ENCODE peak calls at places on chromosomes 4 and X, in six cellular contexts. One of them, this sample, is unnamed.

GRCh38 chrX:107672955-107673378 is 44.7 kb downstream of the PRPS1 start:
- DNase-seq in kidney epithelial cell: no peak
- DNase-seq in GM06990: peak; percentile 58
- DNase-seq in CD8-positive, alpha-beta memory T cell: peak; percentile 68
- DNase-seq in HFF-Myc: no peak
- DNase-seq in aorta: peak; percentile 78
- DNase-seq in this sample: peak; percentile 69

GRCh38 chr4:138972956-138973819 is 42.4 kb upstream of the NOCT start:
- DNase-seq in kidney epithelial cell: no peak
- DNase-seq in GM06990: no peak
- DNase-seq in CD8-positive, alpha-beta memory T cell: no peak
- DNase-seq in HFF-Myc: no peak
- DNase-seq in aorta: no peak
- DNase-seq in this sample: no peak

GRCh38 chr4:38071801-38072567 is 111.8 kb downstream of the PTTG2 start:
- DNase-seq in kidney epithelial cell: no peak
- DNase-seq in GM06990: no peak
- DNase-seq in CD8-positive, alpha-beta memory T cell: no peak
- DNase-seq in HFF-Myc: no peak
- DNase-seq in aorta: no peak
- DNase-seq in this sample: peak; percentile 47

GRCh38 chr4:45931151-45931550 is 192.7 kb downstream of the GABRG1 start:
- DNase-seq in kidney epithelial cell: no peak
- DNase-seq in GM06990: no peak
- DNase-seq in CD8-positive, alpha-beta memory T cell: no peak
- DNase-seq in HFF-Myc: no peak
- DNase-seq in aorta: no peak
- DNase-seq in this sample: no peak

GRCh38 chrX:134526399-134526798 is 66.4 kb downstream of the HPRT1 start:
- DNase-seq in kidney epithelial cell: no peak
- DNase-seq in GM06990: no peak
- DNase-seq in CD8-positive, alpha-beta memory T cell: no peak
- DNase-seq in HFF-Myc: no peak
- DNase-seq in aorta: no peak
- DNase-seq in this sample: no peak

GRCh38 chrX:49270249-49270921 is 792 bp downstream of the PPP1R3F start:
- DNase-seq in kidney epithelial cell: no peak
- DNase-seq in GM06990: peak; percentile 30
- DNase-seq in CD8-positive, alpha-beta memory T cell: no peak
- DNase-seq in HFF-Myc: no peak
- DNase-seq in aorta: no peak
- DNase-seq in this sample: no peak

GRCh38 chr4:2280531-2281300 is 18.8 kb upstream of the MXD4 start:
- DNase-seq in kidney epithelial cell: no peak
- DNase-seq in GM06990: no peak
- DNase-seq in CD8-positive, alpha-beta memory T cell: no peak
- DNase-seq in HFF-Myc: no peak
- DNase-seq in aorta: peak; percentile 39
- DNase-seq in this sample: no peak

GRCh38 chrX:149827254-149827653 is 45.5 kb downstream of the MAGEA9 start:
- DNase-seq in kidney epithelial cell: no peak
- DNase-seq in GM06990: no peak
- DNase-seq in CD8-positive, alpha-beta memory T cell: no peak
- DNase-seq in HFF-Myc: no peak
- DNase-seq in aorta: no peak
- DNase-seq in this sample: no peak

GRCh38 chrX:119502727-119503483 is 34.7 kb downstream of the SLC25A5 start:
- DNase-seq in kidney epithelial cell: no peak
- DNase-seq in GM06990: no peak
- DNase-seq in CD8-positive, alpha-beta memory T cell: no peak
- DNase-seq in HFF-Myc: no peak
- DNase-seq in aorta: no peak
- DNase-seq in this sample: peak; percentile 45

GRCh38 chr4:14583752-14584151 is 418.5 kb upstream of the CPEB2 start:
- DNase-seq in kidney epithelial cell: no peak
- DNase-seq in GM06990: no peak
- DNase-seq in CD8-positive, alpha-beta memory T cell: no peak
- DNase-seq in HFF-Myc: no peak
- DNase-seq in aorta: no peak
- DNase-seq in this sample: no peak

GRCh38 chrX:69616520-69617203 is 749 bp downstream of the EDA start:
- DNase-seq in kidney epithelial cell: no peak
- DNase-seq in GM06990: peak; percentile 1
- DNase-seq in CD8-positive, alpha-beta memory T cell: peak; percentile 1
- DNase-seq in HFF-Myc: no peak
- DNase-seq in aorta: peak; percentile 51
- DNase-seq in this sample: no peak

GRCh38 chr4:80361329-80361900 is 25.9 kb downstream of the CFAP299 start:
- DNase-seq in kidney epithelial cell: no peak
- DNase-seq in GM06990: no peak
- DNase-seq in CD8-positive, alpha-beta memory T cell: no peak
- DNase-seq in HFF-Myc: no peak
- DNase-seq in aorta: no peak
- DNase-seq in this sample: peak; percentile 69

GRCh38 chr4:30269850-30270249 is 450.3 kb upstream of the PCDH7 start:
- DNase-seq in kidney epithelial cell: no peak
- DNase-seq in GM06990: no peak
- DNase-seq in CD8-positive, alpha-beta memory T cell: no peak
- DNase-seq in HFF-Myc: no peak
- DNase-seq in aorta: no peak
- DNase-seq in this sample: no peak

GRCh38 chrX:16022580-16023170 is 100.7 kb upstream of the GRPR start:
- DNase-seq in kidney epithelial cell: no peak
- DNase-seq in GM06990: no peak
- DNase-seq in CD8-positive, alpha-beta memory T cell: no peak
- DNase-seq in HFF-Myc: no peak
- DNase-seq in aorta: no peak
- DNase-seq in this sample: peak; percentile 66

GRCh38 chr4:116839826-116840225 is 245.6 kb downstream of the TRAM1L1 start:
- DNase-seq in kidney epithelial cell: no peak
- DNase-seq in GM06990: no peak
- DNase-seq in CD8-positive, alpha-beta memory T cell: no peak
- DNase-seq in HFF-Myc: no peak
- DNase-seq in aorta: no peak
- DNase-seq in this sample: peak; percentile 0

GRCh38 chr4:156547439-156547838 is 424.2 kb downstream of the PDGFC start:
- DNase-seq in kidney epithelial cell: peak; percentile 88
- DNase-seq in GM06990: no peak
- DNase-seq in CD8-positive, alpha-beta memory T cell: no peak
- DNase-seq in HFF-Myc: peak; percentile 79
- DNase-seq in aorta: no peak
- DNase-seq in this sample: peak; percentile 93

GRCh38 chrX:17634542-17635207 is 102.6 kb upstream of the SCML1 start:
- DNase-seq in kidney epithelial cell: no peak
- DNase-seq in GM06990: no peak
- DNase-seq in CD8-positive, alpha-beta memory T cell: no peak
- DNase-seq in HFF-Myc: no peak
- DNase-seq in aorta: no peak
- DNase-seq in this sample: no peak

GRCh38 chr4:38950159-38950558 is 82.0 kb downstream of the TMEM156 start:
- DNase-seq in kidney epithelial cell: no peak
- DNase-seq in GM06990: no peak
- DNase-seq in CD8-positive, alpha-beta memory T cell: no peak
- DNase-seq in HFF-Myc: no peak
- DNase-seq in aorta: no peak
- DNase-seq in this sample: no peak

GRCh38 chr4:109576462-109576861 is 16.4 kb downstream of the MCUB start:
- DNase-seq in kidney epithelial cell: no peak
- DNase-seq in GM06990: no peak
- DNase-seq in CD8-positive, alpha-beta memory T cell: no peak
- DNase-seq in HFF-Myc: no peak
- DNase-seq in aorta: no peak
- DNase-seq in this sample: peak; percentile 43

GRCh38 chr4:89753601-89754066 is 83.3 kb downstream of the SNCA start:
- DNase-seq in kidney epithelial cell: peak; percentile 94
- DNase-seq in GM06990: no peak
- DNase-seq in CD8-positive, alpha-beta memory T cell: no peak
- DNase-seq in HFF-Myc: peak; percentile 97
- DNase-seq in aorta: no peak
- DNase-seq in this sample: peak; percentile 95

GRCh38 chrX:115147220-115147619 is 42.0 kb upstream of the RBMXL3 start:
- DNase-seq in kidney epithelial cell: no peak
- DNase-seq in GM06990: no peak
- DNase-seq in CD8-positive, alpha-beta memory T cell: no peak
- DNase-seq in HFF-Myc: no peak
- DNase-seq in aorta: no peak
- DNase-seq in this sample: peak; percentile 50

GRCh38 chr4:109298279-109299010 is 4.0 kb downstream of the COL25A1 start:
- DNase-seq in kidney epithelial cell: no peak
- DNase-seq in GM06990: no peak
- DNase-seq in CD8-positive, alpha-beta memory T cell: no peak
- DNase-seq in HFF-Myc: no peak
- DNase-seq in aorta: no peak
- DNase-seq in this sample: no peak

GRCh38 chr4:155679343-155679742 is 12.7 kb downstream of the GUCY1A1 start:
- DNase-seq in kidney epithelial cell: no peak
- DNase-seq in GM06990: no peak
- DNase-seq in CD8-positive, alpha-beta memory T cell: no peak
- DNase-seq in HFF-Myc: no peak
- DNase-seq in aorta: peak; percentile 45
- DNase-seq in this sample: peak; percentile 15

GRCh38 chr4:24274401-24275035 is 309.8 kb downstream of the DHX15 start:
- DNase-seq in kidney epithelial cell: no peak
- DNase-seq in GM06990: no peak
- DNase-seq in CD8-positive, alpha-beta memory T cell: no peak
- DNase-seq in HFF-Myc: no peak
- DNase-seq in aorta: no peak
- DNase-seq in this sample: peak; percentile 54

GRCh38 chr4:77347341-77347740 is 190.3 kb downstream of the CCNG2 start:
- DNase-seq in kidney epithelial cell: no peak
- DNase-seq in GM06990: no peak
- DNase-seq in CD8-positive, alpha-beta memory T cell: no peak
- DNase-seq in HFF-Myc: no peak
- DNase-seq in aorta: no peak
- DNase-seq in this sample: no peak

DNA sequence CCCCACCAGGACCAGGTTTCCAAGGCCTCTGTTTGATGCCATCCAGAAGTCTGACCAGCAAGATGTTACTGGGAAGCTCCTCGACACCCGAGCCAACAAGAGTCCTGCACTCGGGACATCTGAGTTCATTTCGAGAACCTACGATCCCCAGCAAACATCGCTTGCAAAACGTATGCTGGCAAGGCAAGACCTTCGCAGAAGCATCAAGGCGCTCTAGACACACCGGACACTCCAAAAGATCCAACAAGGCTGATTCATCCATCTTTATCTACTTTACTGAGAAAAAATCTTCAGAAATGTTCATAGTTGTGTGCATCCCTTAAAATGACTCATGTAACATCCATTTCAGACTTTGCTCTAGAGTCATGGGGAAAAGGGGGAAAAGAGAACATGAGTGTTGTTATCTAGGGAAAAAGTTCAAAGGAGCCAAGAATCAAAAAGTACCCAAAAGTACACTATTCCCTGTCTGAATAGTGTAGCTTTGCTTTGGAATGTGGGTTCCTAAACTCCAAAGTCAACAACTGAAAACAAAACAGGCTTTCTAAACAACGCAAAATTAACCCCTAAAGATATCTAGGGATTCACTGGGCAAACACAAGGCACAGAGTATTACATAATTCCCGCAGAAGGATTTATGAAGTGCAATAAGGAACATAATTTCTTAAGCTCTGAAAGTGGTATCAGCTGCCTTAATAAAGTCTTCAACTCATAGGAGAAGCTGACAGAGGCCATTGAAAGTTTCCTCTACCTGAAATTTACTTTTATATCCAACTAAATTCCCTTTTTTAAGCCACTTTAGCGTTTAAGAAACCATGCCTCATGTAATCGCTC is 1.6 kb downstream of the SH3RF1 start:
- DNase-seq in kidney epithelial cell: no peak
- DNase-seq in GM06990: no peak
- DNase-seq in CD8-positive, alpha-beta memory T cell: no peak
- DNase-seq in HFF-Myc: no peak
- DNase-seq in aorta: no peak
- DNase-seq in this sample: peak; percentile 93
- H3K4me3 ChIP-seq in kidney epithelial cell: peak overlapping the region; percentile 99
- H3K4me3 ChIP-seq in GM06990: peak overlapping the region; percentile 91
- H3K4me3 ChIP-seq in CD8-positive, alpha-beta memory T cell: no peak overlapping the region
- H3K4me3 ChIP-seq in HFF-Myc: peak overlapping the region; percentile 88
- H3K4me3 ChIP-seq in aorta: peak overlapping the region; percentile 98
- H3K4me3 ChIP-seq in this sample: peak overlapping the region; percentile 93

GRCh38 chrX:153967536-153968214 is 3.9 kb downstream of the HCFC1 start:
- DNase-seq in kidney epithelial cell: no peak
- DNase-seq in GM06990: peak; percentile 26
- DNase-seq in CD8-positive, alpha-beta memory T cell: no peak
- DNase-seq in HFF-Myc: no peak
- DNase-seq in aorta: peak; percentile 48
- DNase-seq in this sample: no peak

GRCh38 chrX:153969904-153970397 is 1.7 kb downstream of the HCFC1 start:
- DNase-seq in kidney epithelial cell: no peak
- DNase-seq in GM06990: no peak
- DNase-seq in CD8-positive, alpha-beta memory T cell: no peak
- DNase-seq in HFF-Myc: no peak
- DNase-seq in aorta: peak; percentile 67
- DNase-seq in this sample: peak; percentile 35

GRCh38 chrX:153969125-153969903 is 2.3 kb downstream of the HCFC1 start:
- DNase-seq in kidney epithelial cell: no peak
- DNase-seq in GM06990: no peak
- DNase-seq in CD8-positive, alpha-beta memory T cell: no peak
- DNase-seq in HFF-Myc: no peak
- DNase-seq in aorta: peak; percentile 49
- DNase-seq in this sample: no peak

GRCh38 chrX:153968255-153968654 is 3.4 kb downstream of the HCFC1 start:
- DNase-seq in kidney epithelial cell: no peak
- DNase-seq in GM06990: no peak
- DNase-seq in CD8-positive, alpha-beta memory T cell: no peak
- DNase-seq in HFF-Myc: no peak
- DNase-seq in aorta: no peak
- DNase-seq in this sample: no peak

DNA sequence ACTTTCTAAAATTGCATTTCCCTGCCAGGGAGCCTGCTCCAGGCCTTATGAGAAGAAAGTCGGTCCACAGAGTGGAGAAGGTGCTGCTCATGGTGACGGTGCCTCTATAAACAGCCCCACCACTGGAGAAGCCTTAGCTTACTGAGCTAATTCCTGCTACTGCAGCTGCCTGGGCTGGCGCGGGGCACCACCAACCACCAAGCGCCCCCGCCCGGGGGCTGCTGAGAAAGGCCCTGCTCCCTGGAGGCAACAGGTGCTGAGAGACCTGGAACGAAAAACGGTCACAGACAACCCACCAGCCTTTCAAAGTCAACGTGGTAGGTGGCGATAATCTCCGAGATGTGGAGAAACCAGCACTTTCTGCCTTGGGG is 2.9 kb downstream of the HCFC1 start:
- DNase-seq in kidney epithelial cell: no peak
- DNase-seq in GM06990: no peak
- DNase-seq in CD8-positive, alpha-beta memory T cell: no peak
- DNase-seq in HFF-Myc: no peak
- DNase-seq in aorta: peak; percentile 57
- DNase-seq in this sample: no peak
- H3K4me3 ChIP-seq in kidney epithelial cell: peak overlapping the region; percentile 81
- H3K4me3 ChIP-seq in GM06990: peak overlapping the region; percentile 83
- H3K4me3 ChIP-seq in CD8-positive, alpha-beta memory T cell: peak overlapping the region; percentile 93
- H3K4me3 ChIP-seq in HFF-Myc: peak overlapping the region; percentile 73
- H3K4me3 ChIP-seq in aorta: no peak overlapping the region
- H3K4me3 ChIP-seq in this sample: peak overlapping the region; percentile 88

GRCh38 chr4:82043081-82043808 is 330.5 kb downstream of the HNRNPD start:
- DNase-seq in kidney epithelial cell: no peak
- DNase-seq in GM06990: no peak
- DNase-seq in CD8-positive, alpha-beta memory T cell: no peak
- DNase-seq in HFF-Myc: no peak
- DNase-seq in aorta: no peak
- DNase-seq in this sample: no peak
- H3K4me3 ChIP-seq in kidney epithelial cell: no peak overlapping the region
- H3K4me3 ChIP-seq in GM06990: no peak overlapping the region
- H3K4me3 ChIP-seq in CD8-positive, alpha-beta memory T cell: no peak overlapping the region
- H3K4me3 ChIP-seq in HFF-Myc: no peak overlapping the region
- H3K4me3 ChIP-seq in aorta: no peak overlapping the region
- H3K4me3 ChIP-seq in this sample: no peak overlapping the region

GRCh38 chrX:10833299-10834169 is 213.1 kb upstream of the MID1 start:
- DNase-seq in kidney epithelial cell: peak; percentile 16
- DNase-seq in GM06990: no peak
- DNase-seq in CD8-positive, alpha-beta memory T cell: no peak
- DNase-seq in HFF-Myc: no peak
- DNase-seq in aorta: peak; percentile 60
- DNase-seq in this sample: peak; percentile 55
- H3K4me3 ChIP-seq in kidney epithelial cell: peak overlapping the region; percentile 26
- H3K4me3 ChIP-seq in GM06990: no peak overlapping the region
- H3K4me3 ChIP-seq in CD8-positive, alpha-beta memory T cell: no peak overlapping the region
- H3K4me3 ChIP-seq in HFF-Myc: no peak overlapping the region
- H3K4me3 ChIP-seq in aorta: peak overlapping the region; percentile 75
- H3K4me3 ChIP-seq in this sample: peak overlapping the region; percentile 60

This sample was measured in fibroblast of the aortic adventitia.